ENCODE peak calls at places on chromosomes 12 and 14, in eight cellular contexts. A is spleen, W is pancreas, S is HL-60, T is choroid plexus epithelial cell, K is right lobe of liver, Q is mucosa of descending colon, D is upper lobe of right lung. U is an unnamed sample.

GRCh38 chr12:67915335-67915851 is 73.9 kb upstream of the IFNG-AS1 start:
- DNase-seq in A (no peak), W (no peak), S (no peak), T (no peak), K (no peak), Q (no peak), D (no peak), U (no peak)

GRCh38 chr12:89439946-89440345 is 84.7 kb downstream of the GALNT4 start:
- DNase-seq in A (no peak), W (no peak), S (no peak), T (peak; percentile 45), K (no peak), Q (no peak), D (no peak), U (peak; percentile 36)

GRCh38 chr14:53668861-53669260 is 287.8 kb downstream of the BMP4 start:
- DNase-seq in A (no peak), W (no peak), S (no peak), T (no peak), K (no peak), Q (no peak), D (no peak), U (no peak)

GRCh38 chr12:57419495-57419894 is 11.3 kb downstream of the R3HDM2 start:
- DNase-seq in A (no peak), W (no peak), S (no peak), T (no peak), K (no peak), Q (no peak), D (no peak), U (no peak)

GRCh38 chr14:103561381-103562134 is 899 bp downstream of the BAG5 start:
- DNase-seq in A (no peak), W (no peak), S (peak; percentile 55), T (peak; percentile 69), K (no peak), Q (no peak), D (peak; percentile 76), U (peak; percentile 63)

GRCh38 chr14:38184132-38184531 is 23.6 kb upstream of the SSTR1 start:
- DNase-seq in A (no peak), W (no peak), S (no peak), T (no peak), K (no peak), Q (no peak), D (no peak), U (no peak)

GRCh38 chr12:125340791-125341190 is 275.6 kb downstream of the AACS start:
- DNase-seq in A (no peak), W (peak; percentile 17), S (no peak), T (peak; percentile 30), K (no peak), Q (peak; percentile 40), D (no peak), U (peak; percentile 6)

GRCh38 chr14:103483600-103483999 is 39.0 kb downstream of the CKB start:
- DNase-seq in A (no peak), W (no peak), S (no peak), T (peak; percentile 76), K (no peak), Q (no peak), D (no peak), U (peak; percentile 94)

GRCh38 chr12:52816189-52816588 is 2.3 kb upstream of the KRT4 start:
- DNase-seq in A (no peak), W (no peak), S (no peak), T (no peak), K (no peak), Q (no peak), D (no peak), U (no peak)

GRCh38 chr12:104653730-104654328 is 197.1 kb downstream of the CHST11 start:
- DNase-seq in A (no peak), W (no peak), S (no peak), T (no peak), K (no peak), Q (no peak), D (no peak), U (no peak)

GRCh38 chr12:6860116-6860515 is 7.2 kb upstream of the TPI1 start:
- DNase-seq in A (no peak), W (no peak), S (no peak), T (no peak), K (no peak), Q (no peak), D (no peak), U (no peak)

GRCh38 chr12:104201238-104202001 is 14.2 kb upstream of the TXNRD1 start:
- DNase-seq in A (no peak), W (peak; percentile 37), S (peak; percentile 54), T (peak; percentile 88), K (no peak), Q (no peak), D (no peak), U (peak; percentile 69)

GRCh38 chr14:43540948-43541347 is 966.1 kb downstream of the FSCB start:
- DNase-seq in A (no peak), W (no peak), S (no peak), T (no peak), K (no peak), Q (no peak), D (no peak), U (no peak)

GRCh38 chr14:65958664-65959562 is 527.3 kb upstream of the CCDC196 start:
- DNase-seq in A (no peak), W (no peak), S (no peak), T (peak; percentile 51), K (no peak), Q (peak; percentile 29), D (no peak), U (peak; percentile 30)

GRCh38 chr14:101520621-101521305 is 40.5 kb upstream of the DIO3 start:
- DNase-seq in A (no peak), W (no peak), S (no peak), T (no peak), K (no peak), Q (no peak), D (no peak), U (no peak)

GRCh38 chr12:57268264-57268663 is 17.3 kb upstream of the STAC3 start:
- DNase-seq in A (no peak), W (no peak), S (peak; percentile 23), T (no peak), K (no peak), Q (no peak), D (no peak), U (peak; percentile 18)

GRCh38 chr14:72550513-72550912 is 343.4 kb downstream of the DPF3 start:
- DNase-seq in A (no peak), W (no peak), S (no peak), T (no peak), K (no peak), Q (no peak), D (no peak), U (peak; percentile 76)

DNA sequence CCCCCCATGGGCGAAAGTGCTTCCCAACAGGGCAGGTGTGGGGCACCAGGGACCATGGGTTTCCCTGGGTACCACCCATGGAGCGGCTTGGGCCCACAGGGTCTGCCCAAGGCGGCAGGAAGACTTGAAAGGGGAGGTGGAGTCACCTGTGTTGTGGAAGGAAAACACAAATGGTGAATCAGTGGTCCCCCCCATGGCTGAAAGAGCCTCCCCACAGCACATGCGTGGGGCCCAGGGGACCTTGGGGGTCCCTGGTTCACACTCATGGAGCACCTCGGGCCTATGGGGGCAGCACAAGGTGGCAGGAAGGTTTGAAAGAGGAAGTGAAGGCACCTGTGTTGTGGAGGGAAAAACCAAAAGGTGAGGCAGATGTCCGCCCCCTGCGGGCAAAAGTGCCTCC is 581.9 kb downstream of the ALG10 start:
- DNase-seq in A (peak; percentile 50), W (no peak), S (no peak), T (no peak), K (peak; percentile 31), Q (no peak), D (peak; percentile 55), U (no peak)
- TF ChIP-seq CTCF in A (no peak), W (no peak), S (no peak), T (no peak), K (no peak), Q (no peak), D (no peak), U (no peak)

DNA sequence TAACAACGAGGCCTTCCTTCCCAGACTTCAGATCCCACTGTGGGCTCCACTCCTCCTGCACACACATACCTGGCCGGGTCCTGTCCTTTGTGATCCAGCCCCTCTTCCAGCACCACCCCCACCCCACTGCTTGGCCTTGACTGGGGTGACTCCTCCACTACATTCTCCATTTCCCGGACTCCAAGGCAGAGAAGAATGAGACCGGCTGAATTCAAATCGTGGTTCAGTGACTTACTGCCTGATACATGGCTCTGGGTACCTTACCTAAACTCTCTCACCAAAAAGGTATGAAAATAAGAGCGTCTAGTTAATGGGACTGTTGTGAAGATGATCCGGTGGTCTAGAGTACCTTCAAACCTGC is 1.7 kb upstream of the ZBTB42 start:
- DNase-seq in A (no peak), W (no peak), S (no peak), T (no peak), K (no peak), Q (no peak), D (no peak), U (no peak)
- H3K4me3 ChIP-seq in A (no peak overlapping the region), W (no peak overlapping the region), S (no peak overlapping the region), T (no peak overlapping the region), K (no peak overlapping the region), Q (no peak overlapping the region), D (no peak overlapping the region), U (no peak overlapping the region)

DNA sequence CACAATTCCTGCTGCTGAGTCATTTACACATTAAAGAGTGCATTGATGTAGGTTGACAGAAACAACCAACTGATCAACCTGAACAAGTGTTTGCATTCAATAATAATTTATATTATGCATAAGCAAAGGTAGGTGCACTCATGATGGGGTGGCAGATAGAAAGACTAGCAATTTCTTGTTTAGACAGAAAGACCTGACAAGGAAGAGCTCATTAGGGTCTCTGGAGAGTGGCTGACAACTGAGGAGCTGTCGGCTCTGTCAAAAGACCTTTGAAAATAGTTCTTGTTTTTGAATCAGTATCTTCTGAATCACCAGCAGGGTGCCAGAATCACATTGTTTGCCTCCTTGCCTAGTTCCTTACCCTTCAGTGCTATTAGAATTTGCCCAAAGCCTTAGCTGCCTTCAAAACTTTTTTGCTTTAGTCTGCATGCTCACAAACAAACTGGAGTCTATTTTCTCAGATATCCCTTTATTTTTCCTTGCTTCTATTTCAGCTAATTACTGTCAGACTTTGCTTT is 234.7 kb downstream of the BTG1 start:
- DNase-seq in A (no peak), W (no peak), S (no peak), T (peak; percentile 24), K (no peak), Q (no peak), D (no peak), U (no peak)
- TF ChIP-seq CTCF in A (no peak), W (no peak), S (no peak), T (peak; percentile 10), K (no peak), Q (no peak), D (no peak), U (no peak)

DNA sequence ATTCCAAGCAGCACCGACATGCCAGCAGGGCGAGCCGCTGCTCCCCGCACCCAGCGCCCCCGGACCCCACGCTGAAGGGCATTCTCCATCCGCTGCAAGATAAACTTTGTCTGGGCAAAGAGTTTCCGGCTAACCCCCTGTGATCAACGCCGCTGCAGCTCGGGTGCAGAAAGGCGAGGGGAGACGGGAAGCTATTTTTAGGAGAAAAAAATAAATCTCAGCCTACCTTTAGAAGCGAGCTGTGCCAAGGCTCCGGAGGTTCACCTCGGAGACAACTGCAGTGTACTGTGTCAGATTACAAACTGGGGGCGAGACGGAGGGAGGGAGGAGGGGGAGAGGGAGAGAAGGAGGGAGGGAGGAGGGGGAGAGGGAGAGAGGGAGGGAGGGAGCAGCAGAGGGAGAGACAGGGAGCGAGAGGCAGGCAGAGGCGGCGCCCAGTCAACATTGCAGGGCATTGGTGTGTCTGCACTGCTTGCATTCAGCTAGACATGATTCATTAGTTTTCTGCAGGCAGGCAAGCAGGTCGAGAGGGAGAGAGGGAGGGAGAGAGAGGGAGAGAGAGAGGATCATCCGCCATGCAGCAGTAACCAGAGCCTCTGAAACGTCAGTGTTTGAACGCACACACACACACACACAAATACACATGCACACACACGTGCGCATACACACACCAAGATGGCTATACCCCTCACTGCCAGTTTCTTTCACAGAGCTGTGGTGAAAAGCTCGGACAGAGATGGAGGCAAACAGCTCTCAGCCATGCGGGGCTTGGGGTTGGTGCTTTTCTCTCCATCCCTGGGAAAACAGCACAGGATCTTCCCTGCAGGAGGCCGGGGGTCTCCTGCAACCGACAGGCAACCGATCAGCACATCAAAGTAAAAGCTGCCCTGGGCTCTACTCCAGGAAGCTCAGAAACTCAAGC is at the start of gene RIMBP2:
- DNase-seq in A (peak; percentile 34), W (no peak), S (no peak), T (peak; percentile 45), K (no peak), Q (no peak), D (no peak), U (peak; percentile 73)
- H3K4me3 ChIP-seq in A (peak within 1 kb of the TSS; percentile 29), W (peak within 1 kb of the TSS; percentile 25), S (no peak within 1 kb of the TSS), T (no peak within 1 kb of the TSS), K (no peak within 1 kb of the TSS), Q (no peak within 1 kb of the TSS), D (no peak within 1 kb of the TSS), U (peak within 1 kb of the TSS; percentile 39)